ENCODE peak calls at places on chromosome 6, in four cellular contexts. E is K562, L is sigmoid colon, V is heart left ventricle. A is an unnamed sample.

GRCh38 chr6:113697642-113698410 is 159.3 kb upstream of the MARCKS start:
- DNase-seq in E (no peak), L (no peak), V (no peak), A (no peak)

GRCh38 chr6:146914563-146915483 is 289.4 kb upstream of the STXBP5 start:
- DNase-seq in E (peak; percentile 70), L (peak; percentile 68), V (peak; percentile 8), A (no peak)

GRCh38 chr6:43699564-43700186 is 12.1 kb upstream of the MRPS18A start:
- DNase-seq in E (no peak), L (no peak), V (no peak), A (no peak)

GRCh38 chr6:158040051-158040803 is 58.6 kb downstream of the SYNJ2 start:
- DNase-seq in E (peak; percentile 89), L (peak; percentile 71), V (no peak), A (no peak)

GRCh38 chr6:84618046-84618752 is 146.2 kb downstream of the TBX18 start:
- DNase-seq in E (no peak), L (no peak), V (no peak), A (no peak)

GRCh38 chr6:11050735-11051134 is 6.6 kb upstream of the ELOVL2 start:
- DNase-seq in E (no peak), L (no peak), V (no peak), A (no peak)

GRCh38 chr6:168585441-168585840 is 144.5 kb downstream of the SMOC2 start:
- DNase-seq in E (no peak), L (no peak), V (no peak), A (no peak)

GRCh38 chr6:49025273-49026240 is 437.5 kb downstream of the MMUT start:
- DNase-seq in E (no peak), L (no peak), V (no peak), A (no peak)

GRCh38 chr6:75752365-75752764 is 3.3 kb downstream of the MYO6 start:
- DNase-seq in E (no peak), L (no peak), V (no peak), A (no peak)

GRCh38 chr6:35202066-35202546 is 11.7 kb upstream of the SCUBE3 start:
- DNase-seq in E (no peak), L (no peak), V (peak; percentile 20), A (no peak)

GRCh38 chr6:10112871-10113584 is 301.8 kb downstream of the TFAP2A start:
- DNase-seq in E (peak; percentile 35), L (no peak), V (no peak), A (no peak)

GRCh38 chr6:137866914-137867684 is at the start of gene TNFAIP3:
- DNase-seq in E (peak; percentile 97), L (peak; percentile 98), V (peak; percentile 93), A (peak; percentile 90)

GRCh38 chr6:30625511-30625910 is 1.2 kb upstream of the ATAT1 start:
- DNase-seq in E (no peak), L (no peak), V (no peak), A (no peak)

DNA sequence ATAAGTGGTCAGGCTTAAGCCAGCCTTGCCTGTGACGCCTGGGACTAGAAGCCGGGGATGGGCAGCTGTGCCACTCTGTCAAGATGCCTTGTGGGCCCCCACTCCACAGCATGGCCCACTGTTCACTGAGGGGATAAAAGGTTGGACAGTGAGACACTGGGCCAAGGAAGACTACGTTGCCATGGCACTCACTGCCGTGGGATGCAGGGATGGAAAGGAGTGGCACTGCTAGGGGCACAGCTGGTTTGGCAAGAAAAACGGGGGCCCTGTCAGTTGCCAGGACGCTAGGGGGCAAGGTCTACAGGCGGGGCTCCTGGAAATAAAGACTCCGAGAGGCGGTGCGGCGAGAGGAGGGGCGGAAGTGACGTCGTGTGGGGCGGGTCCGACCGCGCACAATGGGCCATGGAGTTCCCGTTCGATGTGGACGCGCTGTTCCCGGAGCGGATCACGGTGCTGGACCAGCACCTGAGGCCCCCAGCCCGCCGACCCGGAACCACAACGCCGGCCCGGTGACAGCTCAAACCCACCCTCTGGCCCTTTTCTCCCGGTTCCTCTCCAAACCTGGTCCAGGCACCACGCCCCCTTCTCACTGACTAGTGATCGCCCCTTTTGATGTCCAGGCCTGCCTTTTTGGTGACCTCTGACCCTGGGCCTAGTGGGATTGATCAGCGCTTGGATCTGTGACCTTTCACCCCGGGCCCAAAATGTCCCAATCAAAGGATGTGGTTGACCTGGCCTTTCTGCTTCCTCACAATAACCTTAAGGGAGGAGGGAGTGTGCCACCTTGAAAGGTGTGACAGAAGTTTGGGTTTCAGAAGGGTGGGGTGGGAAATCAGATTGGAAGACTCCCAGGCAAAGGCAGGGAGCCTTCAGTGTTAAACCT is at the start of gene ATAT1:
- DNase-seq in E (peak; percentile 64), L (peak; percentile 96), V (peak; percentile 90), A (peak; percentile 78)
- TF ChIP-seq POLR2A in E (peak; percentile 79), L (peak; percentile 23), V (no peak), A (peak; percentile 57)

GRCh38 chr6:152054441-152054840 is 247.0 kb downstream of the ESR1 start:
- DNase-seq in E (no peak), L (no peak), V (no peak), A (no peak)

GRCh38 chr6:152049502-152049901 is 242.0 kb downstream of the ESR1 start:
- DNase-seq in E (no peak), L (no peak), V (no peak), A (no peak)

GRCh38 chr6:152053332-152053731 is 245.8 kb downstream of the ESR1 start:
- DNase-seq in E (no peak), L (no peak), V (no peak), A (no peak)

GRCh38 chr6:152050451-152051195 is 243.1 kb downstream of the ESR1 start:
- DNase-seq in E (no peak), L (no peak), V (no peak), A (no peak)

DNA sequence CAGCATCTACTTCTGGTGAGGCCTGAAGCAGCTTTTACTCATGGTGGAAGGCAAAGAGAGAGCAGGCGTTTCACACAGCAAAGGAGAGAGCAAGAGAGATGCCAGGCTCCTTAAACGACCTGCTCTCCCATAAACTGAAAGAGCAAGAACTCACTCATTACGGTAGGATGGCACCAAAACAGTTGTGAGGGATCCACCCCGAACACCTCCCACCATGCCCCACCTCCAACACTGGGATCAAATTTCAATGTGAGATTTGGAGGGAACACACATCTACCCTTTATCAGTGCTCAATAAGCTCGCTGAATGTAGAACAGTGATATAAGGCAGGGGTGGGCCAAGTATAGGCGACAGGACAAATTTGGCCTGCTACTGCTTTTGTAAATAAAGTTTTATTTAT is 244.6 kb downstream of the ESR1 start:
- DNase-seq in E (no peak), L (no peak), V (no peak), A (no peak)
- H3K4me1 ChIP-seq in E (no peaks in the 10 kb centered on the region), L (no peaks in the 10 kb centered on the region), V (no peaks in the 10 kb centered on the region), A (no peaks in the 10 kb centered on the region)

GRCh38 chr6:111118816-111119215 is 31.5 kb downstream of the SLC16A10 start:
- DNase-seq in E (no peak), L (no peak), V (no peak), A (no peak)

GRCh38 chr6:111113731-111114438 is 26.6 kb downstream of the SLC16A10 start:
- DNase-seq in E (no peak), L (peak; percentile 66), V (peak; percentile 32), A (no peak)

GRCh38 chr6:111119550-111120329 is 32.4 kb downstream of the SLC16A10 start:
- DNase-seq in E (no peak), L (no peak), V (no peak), A (no peak)

GRCh38 chr6:111114484-111114883 is 27.2 kb downstream of the SLC16A10 start:
- DNase-seq in E (no peak), L (no peak), V (no peak), A (no peak)
- H3K4me3 ChIP-seq in E (no peak overlapping the region), L (no peak overlapping the region), V (no peak overlapping the region), A (no peak overlapping the region)

GRCh38 chr6:143843689-143844405 is 709 bp downstream of the LTV1 start:
- DNase-seq in E (no peak), L (no peak), V (no peak), A (no peak)

GRCh38 chr6:143840595-143840994 is 2.5 kb upstream of the LTV1 start:
- DNase-seq in E (no peak), L (no peak), V (no peak), A (no peak)

GRCh38 chr6:143842468-143842901 is 653 bp upstream of the LTV1 start:
- DNase-seq in E (no peak), L (no peak), V (no peak), A (no peak)

GRCh38 chr6:143845033-143845432 is 1.9 kb downstream of the LTV1 start:
- DNase-seq in E (no peak), L (no peak), V (no peak), A (no peak)

GRCh38 chr6:143842902-143843688 is at the start of gene LTV1:
- DNase-seq in E (peak; percentile 99), L (peak; percentile 99), V (peak; percentile 97), A (peak; percentile 93)
- TF ChIP-seq POLR2A in E (peak; percentile 95), L (peak; percentile 57), V (no peak), A (no peak)

GRCh38 chr6:3711776-3712175 is 39.7 kb downstream of the PXDC1 start:
- DNase-seq in E (no peak), L (no peak), V (no peak), A (no peak)

GRCh38 chr6:3712827-3713226 is 38.7 kb downstream of the PXDC1 start:
- DNase-seq in E (no peak), L (no peak), V (no peak), A (no peak)

GRCh38 chr6:3708540-3708939 is 43.0 kb downstream of the PXDC1 start:
- DNase-seq in E (no peak), L (no peak), V (no peak), A (no peak)

GRCh38 chr6:3707751-3708412 is 43.6 kb downstream of the PXDC1 start:
- DNase-seq in E (no peak), L (no peak), V (no peak), A (no peak)

DNA sequence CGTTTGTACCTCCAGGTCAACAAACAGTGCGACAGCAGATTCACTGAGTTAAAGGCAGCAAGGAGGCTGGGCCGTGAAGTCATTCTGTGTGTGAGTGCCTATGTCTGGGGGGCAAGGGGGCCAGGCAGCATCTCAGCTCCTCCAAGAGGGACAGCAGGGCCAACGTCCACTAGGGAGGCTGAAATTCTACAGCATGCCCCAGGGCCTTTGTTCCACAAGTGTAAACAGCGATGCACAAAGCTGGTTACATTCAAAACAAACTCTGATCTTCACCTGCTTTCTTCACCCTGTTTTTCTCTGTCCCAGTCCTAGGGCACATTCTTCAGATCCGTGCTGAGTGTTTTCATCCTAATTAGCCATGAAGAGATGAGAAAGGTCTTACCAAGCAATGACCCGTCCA is 41.1 kb downstream of the PXDC1 start:
- DNase-seq in E (no peak), L (no peak), V (no peak), A (no peak)
- H3K4me1 ChIP-seq in E (no peaks in the 10 kb centered on the region), L (peaks cover 12% of the 10 kb centered on the region), V (no peaks in the 10 kb centered on the region), A (no peaks in the 10 kb centered on the region)

DNA sequence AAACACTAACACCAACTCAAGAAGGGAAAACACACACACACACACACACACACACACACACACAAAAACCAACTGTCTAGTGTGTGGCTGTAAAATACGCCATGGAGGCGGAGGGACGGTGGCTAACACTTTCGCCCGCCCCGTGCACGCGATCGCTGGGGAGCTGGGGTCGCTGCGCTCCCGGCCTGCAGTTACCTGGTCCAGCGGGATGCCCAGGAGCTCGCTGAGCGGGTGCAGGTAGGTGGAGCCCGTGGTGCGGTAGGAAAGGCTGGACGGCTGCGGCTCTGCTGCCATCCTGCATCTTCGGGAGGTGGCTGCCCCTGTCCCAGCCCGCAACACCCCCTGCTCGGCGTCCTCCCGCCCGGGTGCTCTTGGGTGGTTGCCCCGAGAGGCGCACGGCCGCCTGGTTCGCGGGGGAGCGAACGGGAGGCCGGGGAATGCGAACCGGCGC is 303 bp downstream of the MBOAT1 start:
- DNase-seq in E (no peak), L (no peak), V (no peak), A (peak; percentile 22)
- H3K4me3 ChIP-seq in E (peak overlapping the region; percentile 59), L (peak overlapping the region; percentile 91), V (peak overlapping the region; percentile 79), A (peak overlapping the region; percentile 78)